ENCODE peak calls at places on chromosome 19, in ten cellular contexts. One of them, this sample, is unnamed.

GRCh38 chr19:17334414-17335409 is at the start of gene ANO8:
- DNase-seq in NCI-H2171: peak; percentile 97
- DNase-seq in GM23338: peak; percentile 100
- DNase-seq in uterus: peak; percentile 91
- DNase-seq in mesenchymal stem cell: peak; percentile 98
- DNase-seq in T-cell: peak; percentile 91
- DNase-seq in nucleus accumbens: peak; percentile 93
- DNase-seq in T-helper 9 cell: peak; percentile 97
- DNase-seq in adrenal gland: peak; percentile 93
- DNase-seq in GM13977: peak; percentile 96
- DNase-seq in this sample: peak; percentile 93

GRCh38 chr19:51066393-51066792 is 1.5 kb upstream of the KLK13 start:
- DNase-seq in GM23338: no peak
- DNase-seq in adrenal gland: no peak
- DNase-seq in T-cell: no peak
- DNase-seq in mesenchymal stem cell: no peak
- DNase-seq in nucleus accumbens: no peak
- DNase-seq in T-helper 9 cell: no peak
- DNase-seq in GM13977: no peak
- DNase-seq in NCI-H2171: no peak
- DNase-seq in uterus: no peak
- DNase-seq in this sample: no peak

GRCh38 chr19:4910594-4911273 is 1.4 kb downstream of the UHRF1 start:
- DNase-seq in NCI-H2171: no peak
- DNase-seq in T-cell: no peak
- DNase-seq in GM23338: no peak
- DNase-seq in GM13977: no peak
- DNase-seq in T-helper 9 cell: peak; percentile 9
- DNase-seq in mesenchymal stem cell: peak; percentile 64
- DNase-seq in adrenal gland: peak; percentile 23
- DNase-seq in uterus: no peak
- DNase-seq in nucleus accumbens: peak; percentile 12
- DNase-seq in this sample: no peak

GRCh38 chr19:10773969-10774368 is 56.1 kb downstream of the DNM2 start:
- DNase-seq in uterus: no peak
- DNase-seq in T-cell: no peak
- DNase-seq in GM23338: no peak
- DNase-seq in adrenal gland: no peak
- DNase-seq in nucleus accumbens: no peak
- DNase-seq in mesenchymal stem cell: no peak
- DNase-seq in T-helper 9 cell: no peak
- DNase-seq in NCI-H2171: no peak
- DNase-seq in GM13977: no peak
- DNase-seq in this sample: no peak

GRCh38 chr19:16627194-16627927 is 643 bp downstream of the MED26 start:
- DNase-seq in adrenal gland: no peak
- DNase-seq in mesenchymal stem cell: peak; percentile 40
- DNase-seq in GM23338: no peak
- DNase-seq in T-helper 9 cell: peak; percentile 10
- DNase-seq in T-cell: no peak
- DNase-seq in NCI-H2171: no peak
- DNase-seq in uterus: no peak
- DNase-seq in GM13977: no peak
- DNase-seq in nucleus accumbens: no peak
- DNase-seq in this sample: no peak

GRCh38 chr19:30864460-30865215 is 484.6 kb downstream of the TSHZ3 start:
- DNase-seq in adrenal gland: peak; percentile 39
- DNase-seq in mesenchymal stem cell: no peak
- DNase-seq in nucleus accumbens: peak; percentile 58
- DNase-seq in GM13977: no peak
- DNase-seq in T-cell: no peak
- DNase-seq in T-helper 9 cell: no peak
- DNase-seq in uterus: no peak
- DNase-seq in GM23338: no peak
- DNase-seq in NCI-H2171: no peak
- DNase-seq in this sample: no peak

GRCh38 chr19:18298601-18299000 is 17.2 kb upstream of the JUND start:
- DNase-seq in nucleus accumbens: no peak
- DNase-seq in GM13977: no peak
- DNase-seq in T-cell: no peak
- DNase-seq in NCI-H2171: no peak
- DNase-seq in adrenal gland: no peak
- DNase-seq in GM23338: no peak
- DNase-seq in uterus: no peak
- DNase-seq in mesenchymal stem cell: peak; percentile 43
- DNase-seq in T-helper 9 cell: no peak
- DNase-seq in this sample: no peak

GRCh38 chr19:37905936-37906867 is at the start of gene WDR87:
- DNase-seq in uterus: peak; percentile 17
- DNase-seq in GM13977: peak; percentile 71
- DNase-seq in nucleus accumbens: peak; percentile 33
- DNase-seq in T-cell: peak; percentile 20
- DNase-seq in GM23338: peak; percentile 94
- DNase-seq in mesenchymal stem cell: no peak
- DNase-seq in T-helper 9 cell: peak; percentile 21
- DNase-seq in adrenal gland: no peak
- DNase-seq in NCI-H2171: peak; percentile 93
- DNase-seq in this sample: peak; percentile 56

GRCh38 chr19:3207466-3208242 is 16.8 kb upstream of the CELF5 start:
- DNase-seq in NCI-H2171: no peak
- DNase-seq in T-cell: no peak
- DNase-seq in T-helper 9 cell: no peak
- DNase-seq in GM23338: no peak
- DNase-seq in nucleus accumbens: no peak
- DNase-seq in uterus: no peak
- DNase-seq in adrenal gland: no peak
- DNase-seq in mesenchymal stem cell: no peak
- DNase-seq in GM13977: no peak
- DNase-seq in this sample: no peak

GRCh38 chr19:5829567-5830315 is 9.8 kb downstream of the FUT6 start:
- DNase-seq in NCI-H2171: no peak
- DNase-seq in GM23338: no peak
- DNase-seq in GM13977: no peak
- DNase-seq in T-cell: no peak
- DNase-seq in uterus: no peak
- DNase-seq in nucleus accumbens: no peak
- DNase-seq in adrenal gland: no peak
- DNase-seq in T-helper 9 cell: no peak
- DNase-seq in mesenchymal stem cell: no peak
- DNase-seq in this sample: no peak

GRCh38 chr19:48737360-48737998 is 2.9 kb downstream of the RASIP1 start:
- DNase-seq in GM13977: no peak
- DNase-seq in GM23338: peak; percentile 96
- DNase-seq in T-helper 9 cell: no peak
- DNase-seq in uterus: no peak
- DNase-seq in T-cell: no peak
- DNase-seq in adrenal gland: peak; percentile 85
- DNase-seq in mesenchymal stem cell: no peak
- DNase-seq in nucleus accumbens: no peak
- DNase-seq in NCI-H2171: no peak
- DNase-seq in this sample: no peak

GRCh38 chr19:13020002-13020414 is 24.7 kb downstream of the NFIX start:
- DNase-seq in uterus: peak; percentile 20
- DNase-seq in nucleus accumbens: no peak
- DNase-seq in GM13977: no peak
- DNase-seq in T-cell: no peak
- DNase-seq in T-helper 9 cell: no peak
- DNase-seq in mesenchymal stem cell: no peak
- DNase-seq in GM23338: peak; percentile 93
- DNase-seq in adrenal gland: no peak
- DNase-seq in NCI-H2171: no peak
- DNase-seq in this sample: no peak

GRCh38 chr19:32200312-32201038 is 144.9 kb upstream of the ZNF507 start:
- DNase-seq in nucleus accumbens: peak; percentile 18
- DNase-seq in mesenchymal stem cell: no peak
- DNase-seq in GM23338: no peak
- DNase-seq in uterus: no peak
- DNase-seq in T-cell: no peak
- DNase-seq in T-helper 9 cell: no peak
- DNase-seq in GM13977: no peak
- DNase-seq in adrenal gland: no peak
- DNase-seq in NCI-H2171: no peak
- DNase-seq in this sample: no peak

GRCh38 chr19:55080915-55081772 is 5.5 kb downstream of the EPS8L1 start:
- DNase-seq in GM13977: peak; percentile 99
- DNase-seq in uterus: no peak
- DNase-seq in T-helper 9 cell: peak; percentile 86
- DNase-seq in T-cell: peak; percentile 71
- DNase-seq in adrenal gland: peak; percentile 65
- DNase-seq in nucleus accumbens: no peak
- DNase-seq in mesenchymal stem cell: peak; percentile 81
- DNase-seq in NCI-H2171: peak; percentile 52
- DNase-seq in GM23338: peak; percentile 92
- DNase-seq in this sample: peak; percentile 87

GRCh38 chr19:50167314-50167721 is 4.2 kb upstream of the IZUMO2 start:
- DNase-seq in GM13977: no peak
- DNase-seq in NCI-H2171: peak; percentile 61
- DNase-seq in adrenal gland: no peak
- DNase-seq in T-cell: no peak
- DNase-seq in GM23338: peak; percentile 12
- DNase-seq in uterus: no peak
- DNase-seq in T-helper 9 cell: no peak
- DNase-seq in nucleus accumbens: no peak
- DNase-seq in mesenchymal stem cell: no peak
- DNase-seq in this sample: no peak